ENCODE peak calls at places on chromosomes 5 and 9, in five cellular contexts. P is heart left ventricle, I is lower leg skin, T is ovary, L is adrenal gland. A is an unnamed sample.

GRCh38 chr9:80127920-80128319 is 556.2 kb downstream of the TLE4 start:
- DNase-seq in P (no peak), I (no peak), T (no peak), L (no peak), A (no peak)

GRCh38 chr9:116447914-116448313 is 239.2 kb upstream of the TRIM32 start:
- DNase-seq in P (no peak), I (no peak), T (no peak), L (no peak), A (no peak)

GRCh38 chr9:128214571-128215490 is 11.7 kb downstream of the DNM1 start:
- DNase-seq in P (no peak), I (no peak), T (no peak), L (no peak), A (no peak)

GRCh38 chr9:137412431-137412830 is 10.5 kb downstream of the EXD3 start:
- DNase-seq in P (peak), I (no peak), T (no peak), L (no peak), A (no peak)

GRCh38 chr5:131277875-131278795 is 14.3 kb downstream of the CDC42SE2 start:
- DNase-seq in P (no peak), I (no peak), T (no peak), L (no peak), A (no peak)

GRCh38 chr5:168443950-168444700 is 42.1 kb upstream of the RARS1 start:
- DNase-seq in P (no peak), I (no peak), T (no peak), L (no peak), A (no peak)

GRCh38 chr5:158869092-158869491 is 230.6 kb downstream of the EBF1 start:
- DNase-seq in P (no peak), I (no peak), T (no peak), L (no peak), A (no peak)

GRCh38 chr9:37425298-37425752 is 2.8 kb downstream of the GRHPR start:
- DNase-seq in P (no peak), I (no peak), T (peak), L (peak), A (no peak)

GRCh38 chr9:97845130-97845529 is 7.9 kb upstream of the FOXE1 start:
- DNase-seq in P (no peak), I (no peak), T (no peak), L (no peak), A (no peak)

GRCh38 chr5:150108711-150109605 is 22.6 kb upstream of the CSF1R start:
- DNase-seq in P (no peak), I (no peak), T (no peak), L (no peak), A (peak)

GRCh38 chr5:55440188-55440646 is 94.5 kb downstream of the PLPP1 start:
- DNase-seq in P (no peak), I (no peak), T (no peak), L (no peak), A (no peak)

GRCh38 chr5:174724484-174725260 is at the start of gene MSX2:
- DNase-seq in P (peak), I (peak), T (peak), L (peak), A (peak)

GRCh38 chr5:122183098-122183794 is 53.9 kb downstream of the ZNF474 start:
- DNase-seq in P (peak), I (peak), T (peak), L (peak), A (no peak)

GRCh38 chr5:52481216-52481615 is 306.5 kb upstream of the ITGA1 start:
- DNase-seq in P (no peak), I (no peak), T (no peak), L (no peak), A (no peak)

GRCh38 chr5:154734670-154735248 is 20.4 kb upstream of the LARP1 start:
- DNase-seq in P (no peak), I (no peak), T (no peak), L (no peak), A (no peak)

GRCh38 chr5:14659821-14660607 is 4.5 kb upstream of the OTULIN start:
- DNase-seq in P (no peak), I (no peak), T (no peak), L (peak), A (no peak)

GRCh38 chr9:83959061-83959460 is 21.0 kb downstream of the HNRNPK start:
- DNase-seq in P (no peak), I (no peak), T (peak), L (peak), A (no peak)

GRCh38 chr9:73011346-73011745 is 58.5 kb upstream of the ALDH1A1 start:
- DNase-seq in P (no peak), I (peak), T (no peak), L (no peak), A (no peak)

GRCh38 chr9:124257070-124257864 is 482 bp upstream of the NEK6 start:
- DNase-seq in P (peak), I (no peak), T (no peak), L (no peak), A (no peak)

GRCh38 chr9:92671323-92671722 is 1.4 kb upstream of the IPPK start:
- DNase-seq in P (no peak), I (peak), T (peak), L (peak), A (peak)

GRCh38 chr5:96142786-96143434 is 181.3 kb upstream of the ELL2 start:
- DNase-seq in P (no peak), I (peak), T (no peak), L (no peak), A (no peak)

GRCh38 chr5:98917433-98917832 is 11.4 kb downstream of the CHD1 start:
- DNase-seq in P (no peak), I (no peak), T (no peak), L (no peak), A (no peak)

GRCh38 chr9:79237861-79238260 is 333.9 kb upstream of the TLE4 start:
- DNase-seq in P (no peak), I (no peak), T (no peak), L (no peak), A (no peak)

GRCh38 chr9:121281614-121282291 is 13.8 kb downstream of the GSN start:
- DNase-seq in P (peak), I (peak), T (peak), L (peak), A (peak)

GRCh38 chr9:72415163-72415562 is 50.2 kb upstream of the ZFAND5 start:
- DNase-seq in P (no peak), I (no peak), T (no peak), L (no peak), A (no peak)

GRCh38 chr5:56479701-56480304 is 246.7 kb upstream of the ANKRD55 start:
- DNase-seq in P (no peak), I (no peak), T (peak), L (no peak), A (no peak)

GRCh38 chr5:78734094-78734845 is 85.7 kb upstream of the LHFPL2 start:
- DNase-seq in P (no peak), I (no peak), T (no peak), L (no peak), A (no peak)

GRCh38 chr5:68730220-68731010 is 363.4 kb upstream of the SLC30A5 start:
- DNase-seq in P (no peak), I (peak), T (peak), L (peak), A (no peak)

GRCh38 chr9:116566677-116567488 is 120.2 kb upstream of the TRIM32 start:
- DNase-seq in P (no peak), I (no peak), T (no peak), L (no peak), A (no peak)

GRCh38 chr9:136297766-136298735 is 5.8 kb downstream of the CCDC187 start:
- DNase-seq in P (peak), I (no peak), T (no peak), L (no peak), A (no peak)

GRCh38 chr9:115411993-115412452 is 294.1 kb upstream of the TNC start:
- DNase-seq in P (no peak), I (no peak), T (no peak), L (no peak), A (no peak)

GRCh38 chr9:100784755-100785154 is 206.9 kb downstream of the CAVIN4 start:
- DNase-seq in P (no peak), I (no peak), T (no peak), L (no peak), A (no peak)

GRCh38 chr9:78235771-78236510 is at the start of gene CEP78:
- DNase-seq in P (peak), I (peak), T (peak), L (peak), A (peak)
- TF ChIP-seq POLR2A in P (no peak), I (no peak), T (no peak), L (peak), A (peak)

DNA sequence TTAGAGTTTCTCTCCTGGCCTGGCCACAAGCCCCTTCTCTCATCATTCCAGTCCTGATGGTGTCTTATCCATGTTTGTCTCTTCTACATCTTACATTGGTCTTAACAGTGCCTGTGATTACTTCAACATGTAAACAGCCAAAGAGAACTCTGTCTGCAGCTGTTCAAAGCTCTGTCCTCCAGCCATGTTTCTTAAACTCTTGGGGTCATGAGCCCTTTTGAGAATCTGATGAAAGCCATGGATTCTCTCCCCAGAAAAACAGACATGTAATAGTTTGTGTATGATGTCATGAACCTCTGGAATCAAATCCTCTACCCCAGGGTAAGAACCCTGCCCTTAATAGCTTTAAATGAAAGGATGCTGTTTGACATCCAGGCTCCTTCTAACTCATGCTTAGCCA is 30.1 kb downstream of the MAMDC2 start:
- DNase-seq in P (no peak), I (no peak), T (no peak), L (no peak), A (no peak)
- TF ChIP-seq CTCF in P (no peak), I (no peak), T (no peak), L (no peak), A (no peak)

DNA sequence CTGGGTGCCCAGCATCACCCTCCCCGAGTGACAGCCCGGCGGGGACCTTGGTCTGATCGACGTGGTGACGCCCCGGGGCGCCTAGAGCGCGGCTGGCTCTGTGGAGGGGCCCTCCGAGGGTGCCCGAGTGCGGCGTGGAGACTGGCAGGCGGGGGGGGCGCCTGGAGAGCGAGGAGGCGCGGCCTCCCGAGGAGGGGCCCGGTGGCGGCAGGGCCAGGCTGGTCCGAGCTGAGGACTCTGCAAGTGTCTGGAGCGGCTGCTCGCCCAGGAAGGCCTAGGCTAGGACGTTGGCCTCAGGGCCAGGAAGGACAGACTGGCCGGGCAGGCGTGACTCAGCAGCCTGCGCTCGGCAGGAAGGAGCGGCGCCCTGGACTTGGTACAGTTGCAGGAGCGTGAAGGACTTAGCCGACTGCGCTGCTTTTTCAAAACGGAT is 1.3 kb downstream of the GADD45G start:
- DNase-seq in P (peak), I (peak), T (peak), L (peak), A (peak)
- TF ChIP-seq POLR2A in P (no peak), I (no peak), T (no peak), L (peak), A (no peak)

GRCh38 chr5:172939045-172939444 is 20.2 kb upstream of the RPL26L1 start:
- DNase-seq in P (peak), I (no peak), T (no peak), L (peak), A (no peak)
- TF ChIP-seq CTCF in P (peak), I (no peak), T (no peak), L (peak), A (no peak)

DNA sequence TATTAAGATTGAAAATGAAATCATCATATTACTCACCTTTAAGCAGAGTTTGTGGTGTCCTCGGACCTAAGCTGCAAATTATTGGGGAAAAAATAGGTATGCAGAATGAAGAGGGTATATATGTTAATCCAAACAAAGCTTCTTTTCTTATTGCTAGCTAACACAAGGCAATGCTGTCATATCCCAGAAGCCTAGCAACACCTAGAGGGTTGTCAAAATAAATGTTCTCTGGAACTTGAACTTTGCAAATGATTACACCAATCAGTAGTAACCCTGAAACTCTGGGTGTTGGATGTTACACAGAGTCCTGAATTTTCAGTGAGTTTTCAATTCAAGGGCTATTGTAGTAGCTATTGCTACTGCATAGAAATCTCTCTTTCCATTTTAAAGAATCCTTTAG is at the start of gene C6:
- DNase-seq in P (no peak), I (no peak), T (no peak), L (no peak), A (no peak)
- TF ChIP-seq POLR2A in P (no peak), I (no peak), T (no peak), L (no peak), A (no peak)

A was measured in breast epithelium.